ENCODE peak calls at places on chromosome 4, in ten cellular contexts. S, K, A, E, Z, L, G, Q, V and H are unnamed samples.

GRCh38 chr4:82287720-82288119 is 86.1 kb downstream of the HNRNPD start:
- DNase-seq in E (no peak), S (no peak), V (no peak), K (no peak), L (no peak), G (no peak), Q (no peak), A (no peak), Z (no peak), H (no peak)

GRCh38 chr4:47836655-47837581 is 949 bp downstream of the CORIN start:
- DNase-seq in A (peak; percentile 6), V (peak; percentile 63), K (peak; percentile 84), Q (peak; percentile 89), Z (peak; percentile 84), S (peak; percentile 82), E (peak; percentile 57), L (peak; percentile 37), G (peak; percentile 58), H (peak; percentile 44)

GRCh38 chr4:20840648-20841190 is 140.5 kb downstream of the PACRGL start:
- DNase-seq in A (no peak), G (no peak), E (no peak), Q (no peak), S (peak; percentile 14), V (no peak), L (no peak), K (no peak), Z (no peak), H (no peak)

GRCh38 chr4:1033840-1034551 is 22.6 kb downstream of the FGFRL1 start:
- DNase-seq in L (no peak), E (peak; percentile 76), K (peak; percentile 68), Q (no peak), Z (no peak), V (no peak), S (peak; percentile 72), A (peak; percentile 44), G (no peak), H (peak; percentile 57)

GRCh38 chr4:62835579-62835978 is 1573.7 kb downstream of the TECRL start:
- DNase-seq in A (no peak), G (no peak), K (no peak), L (no peak), S (no peak), E (no peak), V (no peak), Q (no peak), Z (no peak), H (no peak)

GRCh38 chr4:74874785-74875367 is 58.0 kb upstream of the PARM1 start:
- DNase-seq in G (peak; percentile 3), E (peak; percentile 62), V (peak; percentile 29), K (no peak), S (peak; percentile 89), Q (peak; percentile 37), L (no peak), A (no peak), Z (peak; percentile 51), H (peak; percentile 1)

GRCh38 chr4:109052699-109053656 is 249.5 kb downstream of the COL25A1 start:
- DNase-seq in A (no peak), Q (no peak), G (no peak), V (no peak), Z (no peak), K (no peak), E (no peak), S (no peak), L (no peak), H (no peak)

GRCh38 chr4:52997132-52997416 is 135.0 kb downstream of the RASL11B start:
- DNase-seq in Q (no peak), G (no peak), E (no peak), Z (no peak), K (no peak), L (no peak), A (no peak), V (no peak), S (peak; percentile 56), H (no peak)

GRCh38 chr4:142801966-142802365 is 44.1 kb downstream of the INPP4B start:
- DNase-seq in S (no peak), K (no peak), A (no peak), E (no peak), G (no peak), L (no peak), Q (no peak), V (no peak), Z (peak; percentile 42), H (no peak)

GRCh38 chr4:173531085-173531965 is 1.3 kb upstream of the HAND2 start:
- DNase-seq in A (no peak), G (no peak), L (no peak), Z (no peak), S (peak; percentile 41), Q (peak; percentile 64), E (no peak), V (no peak), K (no peak), H (no peak)

GRCh38 chr4:134780244-134780643 is 578.7 kb upstream of the PABPC4L start:
- DNase-seq in L (no peak), G (no peak), S (no peak), K (no peak), Z (no peak), V (no peak), A (no peak), Q (no peak), E (no peak), H (no peak)

GRCh38 chr4:20922962-20923361 is 222.7 kb downstream of the PACRGL start:
- DNase-seq in S (no peak), Q (no peak), Z (no peak), K (no peak), V (no peak), E (no peak), L (no peak), G (no peak), A (no peak), H (no peak)

GRCh38 chr4:85557016-85557901 is 82.3 kb downstream of the ARHGAP24 start:
- DNase-seq in L (no peak), A (no peak), S (no peak), Z (no peak), G (no peak), E (no peak), K (no peak), V (no peak), Q (no peak), H (no peak)

GRCh38 chr4:94488667-94489066 is 36.9 kb downstream of the PDLIM5 start:
- DNase-seq in Q (no peak), V (no peak), G (no peak), E (no peak), A (no peak), L (no peak), Z (peak; percentile 85), S (no peak), K (no peak), H (peak; percentile 11)

GRCh38 chr4:165828928-165829327 is 44.1 kb upstream of the TLL1 start:
- DNase-seq in E (no peak), V (no peak), Z (peak; percentile 28), K (no peak), L (no peak), Q (no peak), S (peak; percentile 11), A (no peak), G (no peak), H (no peak)

GRCh38 chr4:94244087-94244828 is 36.6 kb downstream of the SMARCAD1 start:
- DNase-seq in S (no peak), L (no peak), Z (no peak), V (no peak), K (no peak), E (no peak), A (no peak), G (no peak), Q (no peak), H (no peak)

GRCh38 chr4:3685081-3685645 is 81.0 kb upstream of the ADRA2C start:
- DNase-seq in G (no peak), L (no peak), E (no peak), V (no peak), S (no peak), Q (peak; percentile 1), K (peak; percentile 29), Z (no peak), A (no peak), H (no peak)

GRCh38 chr4:45172636-45173035 is 446.3 kb upstream of the GNPDA2 start:
- DNase-seq in A (no peak), Q (peak; percentile 12), G (no peak), K (no peak), S (no peak), V (no peak), E (no peak), Z (no peak), L (no peak), H (no peak)

GRCh38 chr4:137655286-137655685 is 123.0 kb upstream of the PCDH18 start:
- DNase-seq in L (no peak), S (no peak), E (no peak), K (no peak), Q (no peak), A (no peak), G (no peak), V (no peak), Z (no peak), H (no peak)

GRCh38 chr4:39032218-39033085 is at the start of gene TMEM156:
- DNase-seq in L (no peak), Q (no peak), S (peak; percentile 64), A (no peak), Z (peak; percentile 26), E (no peak), K (no peak), G (no peak), V (no peak), H (no peak)

GRCh38 chr4:25178838-25179261 is 18.6 kb upstream of the SEPSECS start:
- DNase-seq in E (no peak), V (no peak), S (no peak), A (no peak), Q (no peak), G (no peak), K (no peak), L (no peak), Z (no peak), H (no peak)